ENCODE peak calls at places on chromosomes 7 and 10, in five cellular contexts. B is KG1; C is upper lobe of right lung; R is activated naive CD4-positive, alpha-beta T cell treated with anti-CD3 and anti-CD28 coated beads, Interleukin-2, amount 10 ng/mL, durations not matched to agents 7 days and 5 days; S is effector CD4-positive, alpha-beta T cell. O is an unnamed sample.

GRCh38 chr10:78337016-78337415 is 303.4 kb downstream of the RPS24 start:
- DNase-seq in B (no peak), C (no peak), R (peak; percentile 5), S (no peak), O (no peak)

GRCh38 chr10:30183076-30183402 is 123.7 kb upstream of the JCAD start:
- DNase-seq in B (no peak), C (no peak), R (no peak), S (no peak), O (no peak)

GRCh38 chr7:18317956-18318355 is 177.6 kb upstream of the HDAC9 start:
- DNase-seq in B (no peak), C (no peak), R (no peak), S (no peak), O (no peak)

GRCh38 chr7:23852135-23852534 is 142.1 kb downstream of the STK31 start:
- DNase-seq in B (no peak), C (no peak), R (no peak), S (no peak), O (no peak)

GRCh38 chr7:42805601-42806000 is 106.3 kb downstream of the C7orf25 start:
- DNase-seq in B (no peak), C (no peak), R (no peak), S (no peak), O (no peak)

GRCh38 chr10:127968027-127968441 is 61.1 kb downstream of the PTPRE start:
- DNase-seq in B (no peak), C (no peak), R (no peak), S (no peak), O (no peak)

GRCh38 chr7:30921951-30922401 is 10.3 kb downstream of the AQP1 start:
- DNase-seq in B (no peak), C (peak; percentile 65), R (peak; percentile 8), S (no peak), O (no peak)

GRCh38 chr10:101005869-101006567 is 6.4 kb downstream of the LZTS2 start:
- DNase-seq in B (no peak), C (no peak), R (no peak), S (no peak), O (no peak)

GRCh38 chr7:21923663-21924062 is 22.0 kb downstream of the CDCA7L start:
- DNase-seq in B (no peak), C (no peak), R (no peak), S (no peak), O (no peak)

GRCh38 chr10:73248259-73248724 is 1.2 kb upstream of the DNAJC9 start:
- DNase-seq in B (no peak), C (no peak), R (no peak), S (no peak), O (no peak)

GRCh38 chr10:76049581-76050290 is 618.3 kb downstream of the LRMDA start:
- DNase-seq in B (no peak), C (no peak), R (no peak), S (no peak), O (no peak)

GRCh38 chr10:86138551-86139065 is 228.0 kb downstream of the GRID1 start:
- DNase-seq in B (no peak), C (no peak), R (no peak), S (no peak), O (no peak)

GRCh38 chr10:103739039-103739764 is 116.2 kb downstream of the SH3PXD2A start:
- DNase-seq in B (no peak), C (no peak), R (no peak), S (no peak), O (no peak)

GRCh38 chr7:26078437-26079362 is 73.3 kb upstream of the NFE2L3 start:
- DNase-seq in B (peak; percentile 59), C (peak; percentile 81), R (peak; percentile 86), S (peak; percentile 69), O (no peak)

GRCh38 chr7:86846494-86847190 is 202.9 kb downstream of the GRM3 start:
- DNase-seq in B (no peak), C (no peak), R (no peak), S (no peak), O (no peak)

GRCh38 chr7:69782917-69783684 is 184.8 kb downstream of the AUTS2 start:
- DNase-seq in B (no peak), C (no peak), R (no peak), S (no peak), O (no peak)

GRCh38 chr10:89515031-89515841 is 20.2 kb downstream of the SLC16A12 start:
- DNase-seq in B (no peak), C (no peak), R (no peak), S (no peak), O (no peak)

GRCh38 chr7:149881328-149882263 is 7.8 kb downstream of the ATP6V0E2 start:
- DNase-seq in B (no peak), C (no peak), R (no peak), S (no peak), O (no peak)